ENCODE peak calls at places on chromosome 19, in six cellular contexts. One of them, this sample, is unnamed.
A peak's percentile ranks its signal among the peaks of the same experiment; 100 is the strongest.

GRCh38 chr19:43316591-43317319 is 36.7 kb upstream of the CD177 start:
- DNase-seq in K562: peak; percentile 19
- DNase-seq in NB4: peak; percentile 4
- DNase-seq in Peyer's patch: no peak
- DNase-seq in prostate gland: no peak
- DNase-seq in GM12892: no peak
- DNase-seq in this sample: no peak

GRCh38 chr19:46373573-46374359 is 26.9 kb downstream of the PPP5C start:
- DNase-seq in K562: no peak
- DNase-seq in NB4: no peak
- DNase-seq in Peyer's patch: no peak
- DNase-seq in prostate gland: peak; percentile 99
- DNase-seq in GM12892: no peak
- DNase-seq in this sample: no peak

GRCh38 chr19:46426035-46426505 is 2.7 kb downstream of the PNMA8C start:
- DNase-seq in K562: no peak
- DNase-seq in NB4: no peak
- DNase-seq in Peyer's patch: no peak
- DNase-seq in prostate gland: no peak
- DNase-seq in GM12892: no peak
- DNase-seq in this sample: no peak

GRCh38 chr19:51372649-51373504 is at the start of gene NKG7:
- DNase-seq in K562: peak; percentile 31
- DNase-seq in NB4: peak; percentile 99
- DNase-seq in Peyer's patch: peak; percentile 44
- DNase-seq in prostate gland: no peak
- DNase-seq in GM12892: no peak
- DNase-seq in this sample: no peak

GRCh38 chr19:2798158-2798685 is 12.9 kb downstream of the THOP1 start:
- DNase-seq in K562: no peak
- DNase-seq in NB4: no peak
- DNase-seq in Peyer's patch: no peak
- DNase-seq in prostate gland: no peak
- DNase-seq in GM12892: no peak
- DNase-seq in this sample: no peak

GRCh38 chr19:38635483-38636399 is 11.7 kb upstream of the ACTN4 start:
- DNase-seq in K562: no peak
- DNase-seq in NB4: no peak
- DNase-seq in Peyer's patch: no peak
- DNase-seq in prostate gland: no peak
- DNase-seq in GM12892: no peak
- DNase-seq in this sample: no peak

GRCh38 chr19:310781-311496 is 19.7 kb upstream of the PLPP2 start:
- DNase-seq in K562: no peak
- DNase-seq in NB4: no peak
- DNase-seq in Peyer's patch: no peak
- DNase-seq in prostate gland: no peak
- DNase-seq in GM12892: no peak
- DNase-seq in this sample: no peak

GRCh38 chr19:18317998-18318800 is 4.7 kb downstream of the LSM4 start:
- DNase-seq in K562: peak; percentile 45
- DNase-seq in NB4: no peak
- DNase-seq in Peyer's patch: peak; percentile 45
- DNase-seq in prostate gland: no peak
- DNase-seq in GM12892: no peak
- DNase-seq in this sample: peak; percentile 71

GRCh38 chr19:18366027-18366435 is 19.9 kb upstream of the GDF15 start:
- DNase-seq in K562: no peak
- DNase-seq in NB4: no peak
- DNase-seq in Peyer's patch: no peak
- DNase-seq in prostate gland: no peak
- DNase-seq in GM12892: no peak
- DNase-seq in this sample: no peak

GRCh38 chr19:1856698-1857603 is 6.4 kb downstream of the KLF16 start:
- DNase-seq in K562: peak; percentile 59
- DNase-seq in NB4: peak; percentile 96
- DNase-seq in Peyer's patch: peak; percentile 85
- DNase-seq in prostate gland: peak; percentile 50
- DNase-seq in GM12892: peak; percentile 88
- DNase-seq in this sample: peak; percentile 89

GRCh38 chr19:12793290-12794195 is 2.3 kb downstream of the JUNB start:
- DNase-seq in K562: peak; percentile 79
- DNase-seq in NB4: peak; percentile 91
- DNase-seq in Peyer's patch: peak; percentile 90
- DNase-seq in prostate gland: peak; percentile 94
- DNase-seq in GM12892: peak; percentile 85
- DNase-seq in this sample: peak; percentile 98

GRCh38 chr19:38018694-38019426 is 111.9 kb downstream of the SIPA1L3 start:
- DNase-seq in K562: no peak
- DNase-seq in NB4: no peak
- DNase-seq in Peyer's patch: no peak
- DNase-seq in prostate gland: no peak
- DNase-seq in GM12892: no peak
- DNase-seq in this sample: no peak

GRCh38 chr19:6023085-6023682 is 45.2 kb upstream of the RANBP3 start:
- DNase-seq in K562: no peak
- DNase-seq in NB4: peak; percentile 45
- DNase-seq in Peyer's patch: no peak
- DNase-seq in prostate gland: no peak
- DNase-seq in GM12892: no peak
- DNase-seq in this sample: no peak

GRCh38 chr19:9061879-9062278 is 25.0 kb upstream of the OR1M1 start:
- DNase-seq in K562: no peak
- DNase-seq in NB4: no peak
- DNase-seq in Peyer's patch: no peak
- DNase-seq in prostate gland: no peak
- DNase-seq in GM12892: no peak
- DNase-seq in this sample: no peak

GRCh38 chr19:3500429-3501101 is at the start of gene DOHH:
- DNase-seq in K562: peak; percentile 95
- DNase-seq in NB4: peak; percentile 93
- DNase-seq in Peyer's patch: peak; percentile 94
- DNase-seq in prostate gland: peak; percentile 92
- DNase-seq in GM12892: peak; percentile 95
- DNase-seq in this sample: peak; percentile 98

GRCh38 chr19:7419153-7419552 is 69.7 kb downstream of the PEX11G start:
- DNase-seq in K562: no peak
- DNase-seq in NB4: no peak
- DNase-seq in Peyer's patch: no peak
- DNase-seq in prostate gland: no peak
- DNase-seq in GM12892: no peak
- DNase-seq in this sample: no peak

GRCh38 chr19:55368701-55369563 is 1.3 kb downstream of the IL11 start:
- DNase-seq in K562: peak; percentile 92
- DNase-seq in NB4: no peak
- DNase-seq in Peyer's patch: no peak
- DNase-seq in prostate gland: no peak
- DNase-seq in GM12892: no peak
- DNase-seq in this sample: no peak

GRCh38 chr19:55368106-55368505 is 2.2 kb downstream of the IL11 start:
- DNase-seq in K562: no peak
- DNase-seq in NB4: no peak
- DNase-seq in Peyer's patch: no peak
- DNase-seq in prostate gland: no peak
- DNase-seq in GM12892: no peak
- DNase-seq in this sample: no peak

GRCh38 chr19:55365922-55366321 is 2.9 kb upstream of the GARIN5B start:
- DNase-seq in K562: no peak
- DNase-seq in NB4: no peak
- DNase-seq in Peyer's patch: no peak
- DNase-seq in prostate gland: no peak
- DNase-seq in GM12892: no peak
- DNase-seq in this sample: no peak

GRCh38 chr19:55365245-55365644 is 2.2 kb upstream of the GARIN5B start:
- DNase-seq in K562: no peak
- DNase-seq in NB4: no peak
- DNase-seq in Peyer's patch: no peak
- DNase-seq in prostate gland: no peak
- DNase-seq in GM12892: no peak
- DNase-seq in this sample: no peak

GRCh38 chr19:55366790-55367189 is 3.5 kb downstream of the IL11 start:
- DNase-seq in K562: no peak
- DNase-seq in NB4: no peak
- DNase-seq in Peyer's patch: no peak
- DNase-seq in prostate gland: no peak
- DNase-seq in GM12892: no peak
- DNase-seq in this sample: no peak
- TF ChIP-seq POLR2A in K562: no peak
- TF ChIP-seq POLR2A in NB4: no peak
- TF ChIP-seq POLR2A in Peyer's patch: no peak
- TF ChIP-seq POLR2A in prostate gland: no peak
- TF ChIP-seq POLR2A in GM12892: no peak
- TF ChIP-seq POLR2A in this sample: no peak

GRCh38 chr19:53549354-53549753 is 11.4 kb downstream of the ZNF331 start:
- DNase-seq in K562: no peak
- DNase-seq in NB4: peak; percentile 9
- DNase-seq in Peyer's patch: no peak
- DNase-seq in prostate gland: no peak
- DNase-seq in GM12892: no peak
- DNase-seq in this sample: no peak
- TF ChIP-seq POLR2A in K562: no peak
- TF ChIP-seq POLR2A in NB4: no peak
- TF ChIP-seq POLR2A in Peyer's patch: no peak
- TF ChIP-seq POLR2A in prostate gland: no peak
- TF ChIP-seq POLR2A in GM12892: no peak
- TF ChIP-seq POLR2A in this sample: no peak

DNA sequence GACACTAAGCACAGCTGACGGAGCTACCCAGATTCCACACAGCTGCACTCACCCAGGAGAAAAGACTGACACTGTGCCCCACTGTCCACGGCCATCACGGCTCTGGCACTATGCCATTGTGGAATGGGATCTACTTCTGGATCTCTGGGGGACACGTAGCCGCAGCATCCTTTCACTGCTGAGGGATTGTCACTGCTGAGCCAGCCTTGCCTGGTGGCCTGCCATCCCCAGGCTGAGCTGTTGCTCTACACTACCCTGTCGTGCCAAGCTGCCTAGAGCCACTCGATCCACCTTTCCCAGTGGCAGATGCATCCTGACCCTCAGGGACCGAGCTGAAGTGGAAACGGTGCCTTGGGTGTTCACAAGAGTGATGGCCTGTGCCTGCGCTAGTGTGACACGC is 5.0 kb upstream of the LILRB5 start:
- DNase-seq in K562: no peak
- DNase-seq in NB4: no peak
- DNase-seq in Peyer's patch: no peak
- DNase-seq in prostate gland: no peak
- DNase-seq in GM12892: no peak
- DNase-seq in this sample: no peak
- TF ChIP-seq POLR2A in K562: no peak
- TF ChIP-seq POLR2A in NB4: no peak
- TF ChIP-seq POLR2A in Peyer's patch: no peak
- TF ChIP-seq POLR2A in prostate gland: no peak
- TF ChIP-seq POLR2A in GM12892: no peak
- TF ChIP-seq POLR2A in this sample: no peak

GRCh38 chr19:40412866-40413265 is 312 bp downstream of the PRX start:
- DNase-seq in K562: no peak
- DNase-seq in NB4: no peak
- DNase-seq in Peyer's patch: no peak
- DNase-seq in prostate gland: no peak
- DNase-seq in GM12892: no peak
- DNase-seq in this sample: no peak

GRCh38 chr19:40413291-40413994 is at the start of gene PRX:
- DNase-seq in K562: peak; percentile 54
- DNase-seq in NB4: no peak
- DNase-seq in Peyer's patch: no peak
- DNase-seq in prostate gland: no peak
- DNase-seq in GM12892: no peak
- DNase-seq in this sample: no peak

GRCh38 chr19:40411958-40412499 is 1.1 kb downstream of the PRX start:
- DNase-seq in K562: peak; percentile 52
- DNase-seq in NB4: no peak
- DNase-seq in Peyer's patch: no peak
- DNase-seq in prostate gland: no peak
- DNase-seq in GM12892: no peak
- DNase-seq in this sample: no peak

GRCh38 chr19:40410030-40410389 is 3.2 kb downstream of the PRX start:
- DNase-seq in K562: no peak
- DNase-seq in NB4: no peak
- DNase-seq in Peyer's patch: no peak
- DNase-seq in prostate gland: no peak
- DNase-seq in GM12892: no peak
- DNase-seq in this sample: no peak

DNA sequence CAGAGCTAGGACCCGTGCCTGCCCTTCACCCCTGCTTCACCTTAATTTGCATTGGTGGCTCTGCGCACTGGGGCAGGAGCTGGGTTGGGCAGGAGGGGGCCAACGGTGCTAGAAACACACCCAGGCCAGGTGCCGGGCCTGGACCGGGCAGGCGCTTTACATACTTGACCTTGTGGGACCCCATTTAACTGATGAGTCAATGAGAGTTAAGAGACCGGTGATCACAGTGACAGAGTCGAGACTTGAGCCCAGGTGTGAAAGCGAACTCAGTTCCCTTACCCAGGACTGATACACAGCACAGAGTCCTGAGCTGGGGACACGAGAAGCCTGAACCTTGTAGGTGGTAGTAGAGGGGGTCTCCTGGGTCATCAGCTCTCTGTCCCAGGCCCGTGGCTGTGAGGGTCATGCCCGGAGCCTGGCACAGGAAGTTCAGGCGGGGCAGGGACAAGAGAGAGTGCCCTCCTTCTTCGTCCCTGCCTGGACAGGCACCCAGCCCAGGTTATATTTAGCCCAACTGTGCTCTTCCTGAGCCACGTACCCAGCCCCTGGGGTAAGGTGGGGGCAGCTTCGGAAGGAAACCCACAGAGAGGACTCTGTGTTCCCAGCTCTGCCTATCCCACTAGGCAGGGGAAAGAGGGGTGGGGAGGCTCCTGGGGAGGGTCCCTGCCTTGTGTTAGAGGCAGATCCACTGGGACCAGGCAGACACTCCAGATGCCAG is 1.9 kb downstream of the PRX start:
- DNase-seq in K562: no peak
- DNase-seq in NB4: no peak
- DNase-seq in Peyer's patch: no peak
- DNase-seq in prostate gland: no peak
- DNase-seq in GM12892: no peak
- DNase-seq in this sample: no peak
- TF ChIP-seq POLR2A in K562: no peak
- TF ChIP-seq POLR2A in NB4: no peak
- TF ChIP-seq POLR2A in Peyer's patch: no peak
- TF ChIP-seq POLR2A in prostate gland: peak; percentile 8
- TF ChIP-seq POLR2A in GM12892: no peak
- TF ChIP-seq POLR2A in this sample: no peak